ENCODE peak calls at places on chromosomes 3 and 15, in eight cellular contexts. One of them, this sample, is unnamed.
A peak's percentile ranks its signal among the peaks of the same experiment; 100 is the strongest.

GRCh38 chr15:78933187-78934062 is 11.4 kb downstream of the CTSH start:
- DNase-seq in Peyer's patch: no peak
- DNase-seq in A549: no peak
- DNase-seq in transverse colon: no peak
- DNase-seq in NB4: no peak
- DNase-seq in esophagus muscularis mucosa: no peak
- DNase-seq in esophagus squamous epithelium: no peak
- DNase-seq in H1: no peak
- DNase-seq in this sample: no peak

GRCh38 chr15:85651551-85651950 is 143.2 kb downstream of the KLHL25 start:
- DNase-seq in Peyer's patch: no peak
- DNase-seq in A549: no peak
- DNase-seq in transverse colon: no peak
- DNase-seq in NB4: no peak
- DNase-seq in esophagus muscularis mucosa: no peak
- DNase-seq in esophagus squamous epithelium: no peak
- DNase-seq in H1: no peak
- DNase-seq in this sample: no peak

GRCh38 chr3:20097015-20097414 is 56.8 kb downstream of the KAT2B start:
- DNase-seq in Peyer's patch: no peak
- DNase-seq in A549: no peak
- DNase-seq in transverse colon: no peak
- DNase-seq in NB4: no peak
- DNase-seq in esophagus muscularis mucosa: no peak
- DNase-seq in esophagus squamous epithelium: no peak
- DNase-seq in H1: no peak
- DNase-seq in this sample: no peak

GRCh38 chr3:148729656-148730055 is 32.0 kb downstream of the AGTR1 start:
- DNase-seq in Peyer's patch: no peak
- DNase-seq in A549: no peak
- DNase-seq in transverse colon: no peak
- DNase-seq in NB4: no peak
- DNase-seq in esophagus muscularis mucosa: no peak
- DNase-seq in esophagus squamous epithelium: no peak
- DNase-seq in H1: no peak
- DNase-seq in this sample: no peak

GRCh38 chr15:41961014-41961518 is 11.3 kb downstream of the EHD4 start:
- DNase-seq in Peyer's patch: no peak
- DNase-seq in A549: peak; percentile 54
- DNase-seq in transverse colon: no peak
- DNase-seq in NB4: no peak
- DNase-seq in esophagus muscularis mucosa: no peak
- DNase-seq in esophagus squamous epithelium: no peak
- DNase-seq in H1: no peak
- DNase-seq in this sample: no peak

GRCh38 chr3:62586356-62586755 is 213.0 kb upstream of the FEZF2 start:
- DNase-seq in Peyer's patch: no peak
- DNase-seq in A549: no peak
- DNase-seq in transverse colon: no peak
- DNase-seq in NB4: no peak
- DNase-seq in esophagus muscularis mucosa: no peak
- DNase-seq in esophagus squamous epithelium: no peak
- DNase-seq in H1: no peak
- DNase-seq in this sample: no peak

GRCh38 chr3:52036829-52037228 is 19.5 kb downstream of the DUSP7 start:
- DNase-seq in Peyer's patch: no peak
- DNase-seq in A549: no peak
- DNase-seq in transverse colon: no peak
- DNase-seq in NB4: no peak
- DNase-seq in esophagus muscularis mucosa: no peak
- DNase-seq in esophagus squamous epithelium: no peak
- DNase-seq in H1: peak; percentile 59
- DNase-seq in this sample: no peak

GRCh38 chr3:127734754-127735473 is 62.2 kb downstream of the ABTB1 start:
- DNase-seq in Peyer's patch: peak; percentile 29
- DNase-seq in A549: no peak
- DNase-seq in transverse colon: no peak
- DNase-seq in NB4: peak; percentile 85
- DNase-seq in esophagus muscularis mucosa: no peak
- DNase-seq in esophagus squamous epithelium: no peak
- DNase-seq in H1: no peak
- DNase-seq in this sample: peak; percentile 8

GRCh38 chr3:13896473-13897154 is 16.7 kb upstream of the WNT7A start:
- DNase-seq in Peyer's patch: no peak
- DNase-seq in A549: peak; percentile 78
- DNase-seq in transverse colon: peak; percentile 59
- DNase-seq in NB4: peak; percentile 74
- DNase-seq in esophagus muscularis mucosa: no peak
- DNase-seq in esophagus squamous epithelium: no peak
- DNase-seq in H1: peak; percentile 55
- DNase-seq in this sample: peak; percentile 55

GRCh38 chr3:53921296-53921695 is 29.6 kb upstream of the SELENOK start:
- DNase-seq in Peyer's patch: no peak
- DNase-seq in A549: peak; percentile 20
- DNase-seq in transverse colon: no peak
- DNase-seq in NB4: peak; percentile 24
- DNase-seq in esophagus muscularis mucosa: no peak
- DNase-seq in esophagus squamous epithelium: no peak
- DNase-seq in H1: no peak
- DNase-seq in this sample: peak; percentile 32

GRCh38 chr15:45331977-45332376 is 46.4 kb downstream of the GATM start:
- DNase-seq in Peyer's patch: no peak
- DNase-seq in A549: no peak
- DNase-seq in transverse colon: no peak
- DNase-seq in NB4: no peak
- DNase-seq in esophagus muscularis mucosa: no peak
- DNase-seq in esophagus squamous epithelium: no peak
- DNase-seq in H1: no peak
- DNase-seq in this sample: no peak

GRCh38 chr3:196072313-196072712 is 9.6 kb downstream of the TFRC start:
- DNase-seq in Peyer's patch: no peak
- DNase-seq in A549: no peak
- DNase-seq in transverse colon: no peak
- DNase-seq in NB4: no peak
- DNase-seq in esophagus muscularis mucosa: no peak
- DNase-seq in esophagus squamous epithelium: no peak
- DNase-seq in H1: no peak
- DNase-seq in this sample: no peak

GRCh38 chr3:101888653-101889052 is 39.3 kb downstream of the NFKBIZ start:
- DNase-seq in Peyer's patch: no peak
- DNase-seq in A549: no peak
- DNase-seq in transverse colon: peak; percentile 63
- DNase-seq in NB4: no peak
- DNase-seq in esophagus muscularis mucosa: no peak
- DNase-seq in esophagus squamous epithelium: no peak
- DNase-seq in H1: no peak
- DNase-seq in this sample: no peak

GRCh38 chr3:187039723-187040414 is 99.4 kb downstream of the RPL39L start:
- DNase-seq in Peyer's patch: no peak
- DNase-seq in A549: no peak
- DNase-seq in transverse colon: peak; percentile 63
- DNase-seq in NB4: no peak
- DNase-seq in esophagus muscularis mucosa: no peak
- DNase-seq in esophagus squamous epithelium: no peak
- DNase-seq in H1: no peak
- DNase-seq in this sample: no peak
- TF ChIP-seq POLR2A in Peyer's patch: no peak
- TF ChIP-seq POLR2A in A549: no peak
- TF ChIP-seq POLR2A in transverse colon: peak; percentile 36
- TF ChIP-seq POLR2A in NB4: no peak
- TF ChIP-seq POLR2A in esophagus muscularis mucosa: no peak
- TF ChIP-seq POLR2A in esophagus squamous epithelium: no peak
- TF ChIP-seq POLR2A in H1: no peak
- TF ChIP-seq POLR2A in this sample: no peak

DNA sequence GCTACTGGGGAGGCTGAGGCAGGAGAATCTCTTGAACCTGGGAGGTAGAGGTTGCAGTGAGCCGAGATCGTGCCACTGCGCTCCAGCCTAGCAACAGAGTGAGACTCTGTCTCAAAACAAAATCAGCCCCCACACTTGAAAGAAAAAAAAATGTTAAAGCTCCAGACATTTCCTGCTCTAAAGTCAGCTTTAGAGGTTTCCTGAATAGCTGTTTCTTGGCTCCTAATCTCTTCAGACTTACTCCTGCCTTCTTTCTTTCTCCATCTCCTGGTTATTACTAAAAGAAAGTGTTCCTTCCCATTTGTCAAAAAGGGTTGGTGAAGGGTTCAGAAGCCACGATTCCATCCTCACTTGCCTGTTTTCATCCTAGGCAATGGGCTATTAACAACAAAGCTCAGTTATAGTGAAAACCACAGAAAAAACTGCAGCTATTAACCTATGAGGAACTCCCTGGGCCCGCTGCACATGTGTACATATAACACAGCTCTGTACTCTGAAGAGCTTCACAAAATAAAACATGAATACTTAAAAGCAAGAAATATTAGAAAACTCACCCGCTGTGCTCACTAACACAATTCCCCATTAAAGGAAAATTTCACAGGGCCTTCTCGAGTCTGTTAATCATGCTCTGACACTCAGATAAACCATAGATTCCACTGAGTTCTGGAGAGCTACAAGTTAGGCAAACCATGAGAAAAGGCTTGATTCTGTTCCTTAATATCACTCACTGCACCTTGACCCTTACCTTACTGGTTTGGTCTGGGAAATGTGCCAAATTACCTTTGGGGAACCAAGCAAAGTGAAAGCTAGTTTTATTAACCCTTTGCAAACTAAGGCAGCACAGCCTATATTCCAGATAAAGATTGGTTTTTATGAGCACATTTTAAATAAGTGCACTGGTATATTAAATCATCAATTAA is 89.9 kb upstream of the TSPAN3 start:
- DNase-seq in Peyer's patch: no peak
- DNase-seq in A549: no peak
- DNase-seq in transverse colon: peak; percentile 53
- DNase-seq in NB4: no peak
- DNase-seq in esophagus muscularis mucosa: no peak
- DNase-seq in esophagus squamous epithelium: no peak
- DNase-seq in H1: no peak
- DNase-seq in this sample: no peak
- TF ChIP-seq CTCF in Peyer's patch: no peak
- TF ChIP-seq CTCF in A549: no peak
- TF ChIP-seq CTCF in transverse colon: no peak
- TF ChIP-seq CTCF in NB4: no peak
- TF ChIP-seq CTCF in esophagus muscularis mucosa: no peak
- TF ChIP-seq CTCF in esophagus squamous epithelium: no peak
- TF ChIP-seq CTCF in H1: no peak
- TF ChIP-seq CTCF in this sample: no peak

GRCh38 chr3:43994594-43995077 is 247.1 kb upstream of the TOPAZ1 start:
- DNase-seq in Peyer's patch: no peak
- DNase-seq in A549: no peak
- DNase-seq in transverse colon: no peak
- DNase-seq in NB4: no peak
- DNase-seq in esophagus muscularis mucosa: no peak
- DNase-seq in esophagus squamous epithelium: no peak
- DNase-seq in H1: no peak
- DNase-seq in this sample: no peak

GRCh38 chr3:43997788-43998373 is 243.8 kb upstream of the TOPAZ1 start:
- DNase-seq in Peyer's patch: no peak
- DNase-seq in A549: peak; percentile 11
- DNase-seq in transverse colon: no peak
- DNase-seq in NB4: no peak
- DNase-seq in esophagus muscularis mucosa: no peak
- DNase-seq in esophagus squamous epithelium: no peak
- DNase-seq in H1: peak; percentile 67
- DNase-seq in this sample: no peak

GRCh38 chr3:43996379-43997301 is 245.0 kb upstream of the TOPAZ1 start:
- DNase-seq in Peyer's patch: no peak
- DNase-seq in A549: peak; percentile 78
- DNase-seq in transverse colon: no peak
- DNase-seq in NB4: peak; percentile 11
- DNase-seq in esophagus muscularis mucosa: no peak
- DNase-seq in esophagus squamous epithelium: no peak
- DNase-seq in H1: peak; percentile 74
- DNase-seq in this sample: peak; percentile 85

GRCh38 chr3:43995078-43995928 is 246.4 kb upstream of the TOPAZ1 start:
- DNase-seq in Peyer's patch: no peak
- DNase-seq in A549: peak; percentile 80
- DNase-seq in transverse colon: no peak
- DNase-seq in NB4: no peak
- DNase-seq in esophagus muscularis mucosa: no peak
- DNase-seq in esophagus squamous epithelium: no peak
- DNase-seq in H1: peak; percentile 78
- DNase-seq in this sample: peak; percentile 71

DNA sequence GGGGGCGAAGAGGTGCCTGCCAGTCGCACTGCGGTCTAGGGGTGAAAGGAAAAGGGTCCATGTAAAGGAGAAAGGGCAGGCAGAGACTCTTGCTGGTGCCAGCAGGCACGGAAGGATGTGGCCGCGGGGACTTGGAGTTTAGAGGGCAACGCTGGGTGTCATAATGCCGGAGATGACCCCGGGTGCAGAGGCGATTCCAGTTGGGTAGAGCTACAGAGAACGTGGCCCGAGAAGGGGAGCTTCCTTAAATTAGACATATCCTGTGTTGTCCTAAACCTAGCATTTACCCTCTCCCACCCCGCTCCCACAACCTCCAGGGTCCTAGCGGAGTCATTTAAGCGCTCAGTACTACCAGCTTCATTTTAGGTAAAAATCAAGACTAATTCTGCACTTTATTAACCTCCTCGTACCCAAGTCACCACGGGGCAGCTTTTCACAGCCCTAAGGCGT is 245.7 kb upstream of the TOPAZ1 start:
- DNase-seq in Peyer's patch: no peak
- DNase-seq in A549: peak; percentile 52
- DNase-seq in transverse colon: no peak
- DNase-seq in NB4: no peak
- DNase-seq in esophagus muscularis mucosa: no peak
- DNase-seq in esophagus squamous epithelium: no peak
- DNase-seq in H1: peak; percentile 81
- DNase-seq in this sample: peak; percentile 27
- H3K4me3 ChIP-seq in Peyer's patch: peak overlapping the region; percentile 40
- H3K4me3 ChIP-seq in A549: peak overlapping the region; percentile 83
- H3K4me3 ChIP-seq in transverse colon: no peak overlapping the region
- H3K4me3 ChIP-seq in NB4: no peak overlapping the region
- H3K4me3 ChIP-seq in esophagus muscularis mucosa: peak overlapping the region; percentile 35
- H3K4me3 ChIP-seq in esophagus squamous epithelium: peak overlapping the region; percentile 57
- H3K4me3 ChIP-seq in H1: peak overlapping the region; percentile 59
- H3K4me3 ChIP-seq in this sample: peak overlapping the region; percentile 5

DNA sequence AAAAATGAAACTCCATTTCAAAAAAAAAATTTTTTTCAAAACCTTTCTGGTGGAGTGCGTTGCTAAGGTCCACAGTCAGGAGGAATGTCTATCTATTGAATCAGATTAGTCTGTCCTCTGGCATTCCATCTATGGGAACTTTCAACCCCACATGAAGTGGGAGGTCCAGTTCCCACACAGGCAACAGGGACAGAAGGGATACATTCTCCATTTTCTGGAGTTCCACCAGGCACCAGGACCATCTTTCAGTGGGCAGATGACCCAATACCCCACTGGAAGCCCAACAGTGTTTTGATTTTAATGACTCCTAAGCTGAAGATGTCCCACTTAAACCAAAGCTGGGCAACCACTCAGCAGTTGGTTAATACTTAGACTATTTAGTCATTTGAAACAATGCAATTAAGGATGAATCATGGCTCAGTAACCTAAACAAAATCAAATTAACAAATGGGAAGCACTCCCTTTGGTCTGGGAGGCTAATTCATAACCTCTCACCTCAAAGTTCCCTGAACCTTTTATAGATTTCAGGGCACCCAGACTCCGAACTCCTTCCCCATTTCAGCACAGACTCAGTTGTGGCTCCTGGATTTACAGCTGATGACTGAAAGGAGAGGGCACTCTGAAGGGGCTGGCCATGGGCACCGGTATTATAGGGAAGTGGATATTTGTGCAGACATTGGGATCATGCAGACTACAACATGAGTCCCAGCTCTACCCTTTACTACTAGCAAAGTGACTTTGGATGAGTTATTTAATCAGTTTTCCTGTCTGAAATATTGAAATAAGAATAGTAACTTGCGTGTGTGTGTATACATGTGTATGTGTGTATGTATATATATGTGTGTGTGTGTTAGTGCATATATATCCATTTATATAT is 264.3 kb upstream of the LRTM1 start:
- DNase-seq in Peyer's patch: no peak
- DNase-seq in A549: peak; percentile 16
- DNase-seq in transverse colon: no peak
- DNase-seq in NB4: no peak
- DNase-seq in esophagus muscularis mucosa: no peak
- DNase-seq in esophagus squamous epithelium: no peak
- DNase-seq in H1: no peak
- DNase-seq in this sample: no peak
- TF ChIP-seq POLR2A in Peyer's patch: no peak
- TF ChIP-seq POLR2A in A549: no peak
- TF ChIP-seq POLR2A in transverse colon: no peak
- TF ChIP-seq POLR2A in NB4: no peak
- TF ChIP-seq POLR2A in esophagus muscularis mucosa: no peak
- TF ChIP-seq POLR2A in esophagus squamous epithelium: no peak
- TF ChIP-seq POLR2A in H1: no peak
- TF ChIP-seq POLR2A in this sample: no peak

This sample was measured in thyroid gland.